ENCODE peak calls at places on chromosomes 5 and 9, in ten cellular contexts. X, C, Y, W, A, N, R, U, S and V are unnamed samples.

GRCh38 chr5:168651654-168652053 is 72.5 kb upstream of the PANK3 start:
- DNase-seq in X (peak; percentile 74), C (no peak), Y (no peak), W (no peak), A (peak; percentile 70), N (no peak), R (no peak), U (no peak), S (peak; percentile 90), V (no peak)

GRCh38 chr5:36607114-36607561 is 732 bp downstream of the SLC1A3 start:
- DNase-seq in X (peak; percentile 73), C (no peak), Y (peak; percentile 33), W (no peak), A (peak; percentile 70), N (no peak), R (peak; percentile 72), U (peak; percentile 63), S (peak; percentile 34), V (no peak)

GRCh38 chr5:93532370-93532769 is 48.6 kb downstream of the NR2F1-AS1 start:
- DNase-seq in X (no peak), C (no peak), Y (no peak), W (no peak), A (no peak), N (no peak), R (peak; percentile 9), U (peak; percentile 72), S (peak; percentile 84), V (peak; percentile 73)

GRCh38 chr9:88196456-88196855 is 58.2 kb upstream of the SPATA31C2 start:
- DNase-seq in X (peak; percentile 87), C (no peak), Y (no peak), W (no peak), A (peak; percentile 26), N (no peak), R (no peak), U (no peak), S (no peak), V (no peak)

GRCh38 chr9:95516736-95517558 is at the start of gene PTCH1:
- DNase-seq in X (no peak), C (no peak), Y (no peak), W (no peak), A (peak; percentile 92), N (peak; percentile 52), R (peak; percentile 91), U (peak; percentile 65), S (no peak), V (no peak)

GRCh38 chr5:173591300-173591622 is 25.2 kb downstream of the BOD1 start:
- DNase-seq in X (no peak), C (no peak), Y (no peak), W (no peak), A (no peak), N (no peak), R (no peak), U (no peak), S (no peak), V (no peak)

GRCh38 chr9:113844466-113844865 is 31.6 kb upstream of the ZNF618 start:
- DNase-seq in X (no peak), C (no peak), Y (no peak), W (no peak), A (no peak), N (no peak), R (no peak), U (no peak), S (no peak), V (no peak)

GRCh38 chr9:127977877-127978647 is 2.7 kb downstream of the EEIG1 start:
- DNase-seq in X (peak; percentile 61), C (no peak), Y (no peak), W (no peak), A (peak; percentile 81), N (no peak), R (peak; percentile 78), U (peak; percentile 43), S (peak; percentile 76), V (no peak)

DNA sequence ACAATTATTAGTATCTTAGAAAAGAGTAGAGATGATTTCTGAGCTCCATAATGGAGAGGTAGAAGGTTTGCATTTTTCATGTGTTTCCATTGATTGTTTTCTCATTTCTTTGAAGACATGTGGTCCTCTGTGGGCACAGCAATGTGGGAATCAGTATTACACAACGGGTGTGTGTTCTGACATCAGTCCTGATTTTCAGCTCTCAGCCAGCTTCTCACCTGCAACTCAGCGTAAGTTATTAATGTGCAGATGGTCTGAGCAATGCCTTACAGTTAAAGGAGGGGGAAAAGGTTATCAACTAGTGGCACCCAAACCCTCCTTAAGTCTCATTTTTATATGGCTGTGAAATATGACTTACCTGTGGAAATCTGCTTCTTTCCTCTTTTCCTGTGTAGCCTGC is 59.1 kb downstream of the ITGA2 start:
- DNase-seq in X (no peak), C (no peak), Y (no peak), W (no peak), A (no peak), N (no peak), R (no peak), U (no peak), S (no peak), V (no peak)
- H3K27ac ChIP-seq in X (no peak overlapping the region), C (no peak overlapping the region), Y (no peak overlapping the region), W (no peak overlapping the region), A (no peak overlapping the region), N (no peak overlapping the region), R (no peak overlapping the region), U (no peak overlapping the region), S (no peak overlapping the region), V (no peak overlapping the region)

DNA sequence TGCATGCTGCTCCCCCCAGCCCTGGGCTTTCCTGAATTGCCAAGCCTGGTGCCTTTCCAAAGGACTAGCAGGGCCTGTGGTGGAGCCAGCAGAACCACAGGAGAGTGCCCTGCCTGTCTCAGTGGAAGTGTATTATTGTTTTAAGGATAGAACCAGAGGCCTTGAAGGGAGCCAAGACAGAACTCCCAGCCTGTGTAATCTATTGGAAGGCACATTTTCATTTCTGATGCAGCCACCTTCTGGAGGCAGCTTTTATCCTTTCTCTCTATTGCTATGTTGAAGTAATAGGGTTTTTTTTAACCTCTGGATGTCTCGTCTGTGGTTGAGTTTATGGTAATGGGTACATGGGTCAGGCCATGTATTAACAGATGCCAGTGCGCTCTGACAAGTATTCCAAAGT is 29.3 kb downstream of the RNF44 start:
- DNase-seq in X (no peak), C (no peak), Y (no peak), W (no peak), A (no peak), N (no peak), R (no peak), U (no peak), S (no peak), V (no peak)
- H3K36me3 ChIP-seq in X (peaks cover 11% of the 10 kb centered on the region), C (peaks cover 65% of the 10 kb centered on the region), Y (peaks cover 14% of the 10 kb centered on the region), W (peaks cover 9% of the 10 kb centered on the region), A (peaks cover 74% of the 10 kb centered on the region), N (peaks cover 8% of the 10 kb centered on the region), R (no peaks in the 10 kb centered on the region), U (peaks cover 75% of the 10 kb centered on the region), S (peaks cover 34% of the 10 kb centered on the region), V (no peaks in the 10 kb centered on the region)

GRCh38 chr5:96094904-96095303 is 133.3 kb upstream of the ELL2 start:
- DNase-seq in X (no peak), C (no peak), Y (no peak), W (no peak), A (no peak), N (no peak), R (no peak), U (no peak), S (no peak), V (no peak)

GRCh38 chr5:96101358-96102089 is 139.9 kb upstream of the ELL2 start:
- DNase-seq in X (no peak), C (no peak), Y (no peak), W (no peak), A (no peak), N (no peak), R (no peak), U (no peak), S (no peak), V (no peak)

GRCh38 chr5:96093890-96094381 is 132.3 kb upstream of the ELL2 start:
- DNase-seq in X (peak; percentile 97), C (no peak), Y (peak; percentile 53), W (no peak), A (no peak), N (no peak), R (no peak), U (no peak), S (no peak), V (no peak)

GRCh38 chr5:96093340-96093739 is 131.7 kb upstream of the ELL2 start:
- DNase-seq in X (peak; percentile 53), C (no peak), Y (no peak), W (no peak), A (no peak), N (no peak), R (no peak), U (no peak), S (no peak), V (no peak)

DNA sequence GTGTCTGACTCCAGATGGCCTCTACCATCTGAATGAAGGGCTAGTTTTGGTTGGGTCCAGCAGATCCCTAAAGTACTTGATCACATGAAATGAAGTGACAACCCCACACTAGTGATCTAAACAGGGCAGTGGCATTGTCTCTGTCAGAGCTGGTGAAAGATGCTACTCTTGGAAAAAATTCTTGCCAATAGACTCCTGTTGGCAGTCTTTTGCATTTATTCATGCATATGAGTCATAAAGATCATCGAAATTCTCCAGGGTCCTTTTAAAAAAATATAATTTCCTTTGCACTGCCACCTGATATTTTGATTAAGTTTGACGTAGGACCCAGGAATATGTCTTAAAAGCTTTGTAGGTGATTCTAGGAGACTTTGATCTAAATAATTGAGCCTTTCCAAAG is 135.1 kb upstream of the ELL2 start:
- DNase-seq in X (no peak), C (no peak), Y (no peak), W (no peak), A (no peak), N (no peak), R (no peak), U (no peak), S (no peak), V (no peak)
- H3K27ac ChIP-seq in X (no peak overlapping the region), C (peak overlapping the region; percentile 30), Y (no peak overlapping the region), W (no peak overlapping the region), A (no peak overlapping the region), N (no peak overlapping the region), R (peak overlapping the region; percentile 53), U (no peak overlapping the region), S (no peak overlapping the region), V (no peak overlapping the region)

GRCh38 chr5:154818459-154819116 is 31.8 kb downstream of the FAXDC2 start:
- DNase-seq in X (no peak), C (no peak), Y (no peak), W (no peak), A (no peak), N (no peak), R (no peak), U (no peak), S (no peak), V (no peak)

GRCh38 chr5:154820383-154820782 is 30.0 kb downstream of the FAXDC2 start:
- DNase-seq in X (no peak), C (no peak), Y (no peak), W (no peak), A (no peak), N (no peak), R (no peak), U (no peak), S (no peak), V (no peak)

GRCh38 chr5:154817815-154818214 is 32.6 kb downstream of the FAXDC2 start:
- DNase-seq in X (no peak), C (no peak), Y (no peak), W (no peak), A (no peak), N (no peak), R (no peak), U (no peak), S (no peak), V (no peak)

GRCh38 chr5:154816891-154817492 is 33.4 kb downstream of the FAXDC2 start:
- DNase-seq in X (no peak), C (no peak), Y (no peak), W (no peak), A (no peak), N (no peak), R (peak; percentile 8), U (no peak), S (no peak), V (no peak)

GRCh38 chr5:154819546-154819945 is 30.9 kb downstream of the FAXDC2 start:
- DNase-seq in X (no peak), C (no peak), Y (no peak), W (no peak), A (no peak), N (no peak), R (no peak), U (no peak), S (no peak), V (no peak)
- H3K36me3 ChIP-seq in X (peaks cover 16% of the 10 kb centered on the region), C (peaks cover 65% of the 10 kb centered on the region), Y (peaks cover 36% of the 10 kb centered on the region), W (peaks cover 22% of the 10 kb centered on the region), A (peaks cover 57% of the 10 kb centered on the region), N (no peaks in the 10 kb centered on the region), R (no peaks in the 10 kb centered on the region), U (peaks cover 96% of the 10 kb centered on the region), S (peaks cover 60% of the 10 kb centered on the region), V (peaks cover 5% of the 10 kb centered on the region)